ENCODE peak calls at places on chromosomes 13 and 19, in nine cellular contexts. V, F, J, I, G, M, W, T and U are unnamed samples.

GRCh38 chr19:16073988-16074387 is 2.3 kb upstream of the TPM4 start:
- DNase-seq in I (peak), G (no peak), M (no peak), W (no peak), T (no peak), F (no peak), J (no peak), V (no peak), U (no peak)

GRCh38 chr19:47699360-47699917 is 13.8 kb upstream of the EHD2 start:
- DNase-seq in V (peak), J (peak), F (peak), M (no peak), I (peak), T (peak), G (peak), W (peak), U (peak)

GRCh38 chr13:112102243-112102642 is 35.3 kb downstream of the SOX1 start:
- DNase-seq in G (no peak), F (no peak), T (peak), J (no peak), I (no peak), W (no peak), V (peak), M (no peak), U (peak)

GRCh38 chr13:90594694-90595093 is 752.8 kb upstream of the MIR17HG start:
- DNase-seq in M (no peak), J (no peak), T (peak), V (no peak), F (no peak), G (no peak), I (no peak), W (no peak), U (no peak)

GRCh38 chr19:41646589-41647204 is 19.8 kb upstream of the CEACAM4 start:
- DNase-seq in F (no peak), T (no peak), V (no peak), J (no peak), G (peak), M (no peak), W (peak), I (peak), U (peak)

GRCh38 chr13:30871713-30872029 is 34.4 kb upstream of the MEDAG start:
- DNase-seq in J (no peak), T (no peak), V (no peak), W (no peak), F (no peak), M (peak), I (no peak), G (no peak), U (no peak)

GRCh38 chr13:33787051-33787591 is 30.8 kb upstream of the RFC3 start:
- DNase-seq in T (peak), V (peak), I (peak), G (peak), F (no peak), M (no peak), J (no peak), W (no peak), U (peak)

GRCh38 chr19:44745386-44745831 is 3.1 kb upstream of the BCL3 start:
- DNase-seq in T (peak), J (peak), I (no peak), V (peak), W (no peak), F (no peak), M (no peak), G (no peak), U (peak)

GRCh38 chr13:72463561-72463960 is 263.9 kb downstream of the MZT1 start:
- DNase-seq in F (no peak), W (no peak), V (no peak), I (no peak), M (no peak), T (no peak), G (no peak), J (no peak), U (no peak)

GRCh38 chr19:52897149-52897935 is at the start of gene ZNF320:
- DNase-seq in W (peak), J (peak), F (peak), M (peak), G (peak), V (peak), T (peak), I (peak), U (peak)

GRCh38 chr13:99967884-99968520 is 3.6 kb downstream of the ZIC5 start:
- DNase-seq in W (no peak), V (no peak), G (peak), J (peak), T (no peak), F (peak), M (no peak), I (peak), U (no peak)

GRCh38 chr13:76991432-76991795 is 467 bp upstream of the CLN5 start:
- DNase-seq in V (peak), F (no peak), I (peak), T (peak), G (peak), J (peak), W (peak), M (peak), U (peak)

GRCh38 chr13:77062097-77062496 is 35.1 kb upstream of the FBXL3 start:
- DNase-seq in G (no peak), V (no peak), T (no peak), F (no peak), J (no peak), M (no peak), I (no peak), W (no peak), U (no peak)

GRCh38 chr19:30393046-30393445 is 20.9 kb downstream of the ZNF536 start:
- DNase-seq in J (no peak), I (no peak), M (no peak), V (no peak), F (no peak), W (no peak), T (no peak), G (no peak), U (peak)

GRCh38 chr13:62875118-62875640 is 1459.5 kb upstream of the PCDH20 start:
- DNase-seq in G (no peak), F (no peak), T (no peak), M (no peak), V (no peak), I (no peak), W (no peak), J (no peak), U (no peak)

GRCh38 chr13:97434417-97435296 is 688 bp downstream of the RAP2A start:
- DNase-seq in W (peak), V (peak), J (peak), F (peak), I (peak), T (peak), G (peak), M (peak), U (peak)

GRCh38 chr19:13164370-13165090 is 14.3 kb downstream of the IER2 start:
- DNase-seq in G (peak), T (peak), W (no peak), I (peak), V (peak), J (peak), M (no peak), F (peak), U (peak)

GRCh38 chr13:62847520-62847919 is 1431.9 kb upstream of the PCDH20 start:
- DNase-seq in J (no peak), T (no peak), F (no peak), I (no peak), W (no peak), M (no peak), V (no peak), G (no peak), U (no peak)

GRCh38 chr19:48194041-48194871 is 23.8 kb downstream of the ZSWIM9 start:
- DNase-seq in J (peak), V (no peak), T (no peak), F (no peak), W (peak), M (no peak), G (peak), I (peak), U (no peak)